ENCODE peak calls at places on chromosomes 6 and 20, in five cellular contexts. J, E, D, O and R are unnamed samples.
A peak's percentile ranks its signal among the peaks of the same experiment; 100 is the strongest.

GRCh38 chr20:59006864-59007757 is at the start of gene CTSZ:
- DNase-seq in D (peak; percentile 32), O (peak; percentile 96), E (peak; percentile 49), J (peak; percentile 21), R (peak; percentile 65)

GRCh38 chr20:57772349-57772964 is 62.6 kb upstream of the PMEPA1 start:
- DNase-seq in O (peak; percentile 41), D (peak; percentile 98), J (no peak), E (no peak), R (no peak)

GRCh38 chr20:57685134-57685851 is 24.5 kb downstream of the PMEPA1 start:
- DNase-seq in E (no peak), O (no peak), J (no peak), D (no peak), R (no peak)

GRCh38 chr20:61895016-61895415 is 170.7 kb downstream of the TAF4 start:
- DNase-seq in D (no peak), E (no peak), O (no peak), J (no peak), R (no peak)

GRCh38 chr6:55825402-55826051 is 49.9 kb downstream of the BMP5 start:
- DNase-seq in J (no peak), E (no peak), O (no peak), D (peak; percentile 17), R (no peak)

GRCh38 chr6:105135056-105135455 is 44.8 kb downstream of the POPDC3 start:
- DNase-seq in O (no peak), D (peak; percentile 44), J (no peak), E (no peak), R (no peak)

GRCh38 chr20:2283706-2284423 is 11.9 kb upstream of the TGM3 start:
- DNase-seq in D (peak; percentile 42), O (no peak), J (no peak), E (no peak), R (no peak)

GRCh38 chr6:101199441-101199840 is 194.1 kb upstream of the GRIK2 start:
- DNase-seq in O (no peak), J (no peak), D (no peak), E (no peak), R (no peak)

GRCh38 chr6:11552390-11552789 is 14.8 kb downstream of the TMEM170B start:
- DNase-seq in E (no peak), O (no peak), D (no peak), J (no peak), R (no peak)

GRCh38 chr6:91438570-91438969 is 851.7 kb upstream of the MAP3K7 start:
- DNase-seq in O (no peak), E (no peak), D (no peak), J (no peak), R (no peak)

GRCh38 chr20:62782893-62783278 is 13.4 kb upstream of the MRGBP start:
- DNase-seq in E (no peak), D (no peak), J (no peak), O (no peak), R (no peak)

GRCh38 chr6:11404845-11405244 is 132.7 kb upstream of the TMEM170B start:
- DNase-seq in E (no peak), J (no peak), D (no peak), O (no peak), R (no peak)

GRCh38 chr6:147029923-147030322 is 174.3 kb upstream of the STXBP5 start:
- DNase-seq in O (no peak), J (no peak), D (no peak), E (no peak), R (no peak)

GRCh38 chr6:8556370-8557018 is 121.1 kb upstream of the SLC35B3 start:
- DNase-seq in E (no peak), D (peak; percentile 64), O (no peak), J (no peak), R (no peak)

GRCh38 chr6:66896415-66896814 is 1189.4 kb upstream of the EYS start:
- DNase-seq in J (no peak), E (no peak), D (no peak), O (peak; percentile 11), R (no peak)

GRCh38 chr20:50670126-50670862 is 21.0 kb downstream of the RIPOR3 start:
- DNase-seq in D (peak; percentile 84), J (no peak), E (no peak), O (no peak), R (no peak)

GRCh38 chr6:170273681-170274080 is 17.2 kb downstream of the DLL1 start:
- DNase-seq in D (no peak), E (no peak), J (no peak), O (no peak), R (no peak)

GRCh38 chr6:9138856-9139426 is 703.6 kb upstream of the SLC35B3 start:
- DNase-seq in D (no peak), O (no peak), E (no peak), J (no peak), R (no peak)

GRCh38 chr6:21831531-21832291 is 238.2 kb downstream of the SOX4 start:
- DNase-seq in O (no peak), D (no peak), E (no peak), J (no peak), R (no peak)

GRCh38 chr20:45353746-45354145 is 5.5 kb upstream of the SDC4 start:
- DNase-seq in D (no peak), O (no peak), E (no peak), J (no peak), R (no peak)

GRCh38 chr6:110039364-110039995 is 61.4 kb downstream of the GPR6 start:
- DNase-seq in E (peak; percentile 78), D (peak; percentile 83), O (peak; percentile 85), J (peak; percentile 57), R (peak; percentile 75)

GRCh38 chr20:50469796-50470195 is 40.4 kb upstream of the PTPN1 start:
- DNase-seq in J (no peak), O (no peak), E (no peak), D (no peak), R (no peak)

GRCh38 chr6:142240203-142240602 is 61.6 kb upstream of the ADGRG6 start:
- DNase-seq in O (no peak), D (no peak), E (no peak), J (no peak), R (no peak)

GRCh38 chr20:49866051-49866450 is 49.3 kb downstream of the SPATA2 start:
- DNase-seq in D (no peak), J (no peak), E (no peak), O (no peak), R (no peak)

GRCh38 chr6:128239898-128240509 is 280.4 kb downstream of the PTPRK start:
- DNase-seq in J (no peak), O (no peak), D (no peak), E (no peak), R (no peak)

GRCh38 chr6:67393356-67393755 is 1241.7 kb upstream of the ADGRB3 start:
- DNase-seq in O (no peak), D (no peak), J (no peak), E (no peak), R (no peak)

GRCh38 chr20:37378785-37379598 is 33.1 kb downstream of the SRC start:
- DNase-seq in E (no peak), O (no peak), D (peak; percentile 95), J (no peak), R (no peak)

GRCh38 chr20:32336918-32337347 is 21.2 kb upstream of the ASXL1 start:
- DNase-seq in J (no peak), O (peak; percentile 28), D (peak; percentile 57), E (no peak), R (no peak)

GRCh38 chr20:20130399-20130798 is 78.1 kb downstream of the CFAP61 start:
- DNase-seq in D (peak; percentile 48), J (no peak), E (no peak), O (no peak), R (no peak)

GRCh38 chr20:24341781-24342180 is 127.6 kb upstream of the SYNDIG1 start:
- DNase-seq in D (no peak), J (no peak), E (no peak), O (no peak), R (no peak)

GRCh38 chr20:37389241-37389747 is 43.4 kb downstream of the SRC start:
- DNase-seq in O (no peak), E (no peak), J (no peak), D (peak; percentile 16), R (no peak)

GRCh38 chr6:147782302-147782701 is 273.8 kb downstream of the SAMD5 start:
- DNase-seq in O (no peak), J (no peak), E (no peak), D (peak; percentile 14), R (no peak)

GRCh38 chr6:140002406-140003022 is 628.1 kb upstream of the CITED2 start:
- DNase-seq in E (no peak), D (no peak), J (no peak), O (no peak), R (no peak)

GRCh38 chr6:3046295-3046694 is 22.0 kb upstream of the RIPK1 start:
- DNase-seq in J (no peak), E (no peak), D (no peak), O (no peak), R (no peak)

GRCh38 chr6:41352396-41352795 is 17.0 kb downstream of the NCR2 start:
- DNase-seq in D (no peak), O (no peak), E (no peak), J (no peak), R (no peak)

GRCh38 chr20:43528258-43528875 is 20.9 kb downstream of the L3MBTL1 start:
- DNase-seq in J (no peak), E (no peak), O (no peak), D (no peak), R (no peak)

GRCh38 chr6:108435391-108435790 is 125.3 kb upstream of the FOXO3 start:
- DNase-seq in J (no peak), E (no peak), D (no peak), O (no peak), R (no peak)